ENCODE peak calls at places on chromosomes 3 and 15, in eight cellular contexts. O, E, U, Q, C, Z, W and X are unnamed samples.

GRCh38 chr3:85208650-85209049 is 249.9 kb downstream of the CADM2 start:
- DNase-seq in Z (no peak), Q (no peak), U (no peak), E (no peak), O (no peak), W (no peak), C (no peak), X (no peak)

GRCh38 chr3:113264249-113264648 is 52.9 kb downstream of the BOC start:
- DNase-seq in O (peak; percentile 59), U (no peak), W (no peak), E (no peak), Z (no peak), C (no peak), Q (no peak), X (no peak)

GRCh38 chr15:101526890-101527289 is 37.4 kb upstream of the PCSK6 start:
- DNase-seq in Z (no peak), U (no peak), C (no peak), O (peak; percentile 37), W (no peak), Q (no peak), E (no peak), X (no peak)

GRCh38 chr3:188884299-188885043 is 287.3 kb upstream of the TPRG1 start:
- DNase-seq in O (no peak), Q (no peak), Z (no peak), C (no peak), E (no peak), W (no peak), U (no peak), X (no peak)

GRCh38 chr3:197371521-197372075 is 73.2 kb upstream of the DLG1 start:
- DNase-seq in U (no peak), Z (no peak), C (no peak), E (no peak), O (no peak), W (no peak), Q (no peak), X (no peak)

GRCh38 chr3:3798641-3799113 is 554 bp upstream of the LRRN1 start:
- DNase-seq in U (no peak), C (no peak), W (no peak), Q (peak; percentile 66), O (peak; percentile 74), Z (no peak), E (no peak), X (no peak)

GRCh38 chr15:51200791-51201190 is 106.1 kb upstream of the TNFAIP8L3 start:
- DNase-seq in Z (no peak), O (no peak), W (no peak), E (no peak), Q (no peak), U (no peak), C (no peak), X (no peak)

GRCh38 chr15:70463453-70463834 is 299.9 kb downstream of the UACA start:
- DNase-seq in E (no peak), U (no peak), C (no peak), Q (no peak), O (no peak), W (no peak), Z (peak; percentile 66), X (no peak)

GRCh38 chr15:61701455-61701854 is 358.8 kb downstream of the VPS13C start:
- DNase-seq in U (no peak), Q (no peak), E (no peak), O (no peak), Z (no peak), C (no peak), W (no peak), X (no peak)

GRCh38 chr15:48645558-48646330 is at the start of gene FBN1:
- DNase-seq in Q (peak; percentile 92), E (peak; percentile 90), Z (no peak), C (peak; percentile 33), U (peak; percentile 15), W (no peak), O (peak; percentile 77), X (peak; percentile 40)

GRCh38 chr3:132710311-132710710 is 11.9 kb downstream of the NPHP3 start:
- DNase-seq in U (no peak), Q (no peak), O (no peak), C (no peak), Z (no peak), E (no peak), W (no peak), X (no peak)

GRCh38 chr3:27659279-27660021 is 62.7 kb downstream of the EOMES start:
- DNase-seq in O (peak; percentile 76), Z (peak; percentile 72), Q (peak; percentile 66), W (peak; percentile 62), C (no peak), U (peak; percentile 48), E (peak; percentile 47), X (peak; percentile 77)

GRCh38 chr3:160027541-160028195 is 39.0 kb downstream of the IL12A start:
- DNase-seq in C (peak; percentile 55), Q (no peak), E (peak; percentile 88), U (no peak), Z (no peak), W (no peak), O (no peak), X (no peak)

GRCh38 chr15:99454941-99455795 is 110.6 kb upstream of the MEF2A start:
- DNase-seq in Z (no peak), O (no peak), E (peak; percentile 98), W (peak; percentile 51), U (peak; percentile 49), Q (no peak), C (no peak), X (no peak)

DNA sequence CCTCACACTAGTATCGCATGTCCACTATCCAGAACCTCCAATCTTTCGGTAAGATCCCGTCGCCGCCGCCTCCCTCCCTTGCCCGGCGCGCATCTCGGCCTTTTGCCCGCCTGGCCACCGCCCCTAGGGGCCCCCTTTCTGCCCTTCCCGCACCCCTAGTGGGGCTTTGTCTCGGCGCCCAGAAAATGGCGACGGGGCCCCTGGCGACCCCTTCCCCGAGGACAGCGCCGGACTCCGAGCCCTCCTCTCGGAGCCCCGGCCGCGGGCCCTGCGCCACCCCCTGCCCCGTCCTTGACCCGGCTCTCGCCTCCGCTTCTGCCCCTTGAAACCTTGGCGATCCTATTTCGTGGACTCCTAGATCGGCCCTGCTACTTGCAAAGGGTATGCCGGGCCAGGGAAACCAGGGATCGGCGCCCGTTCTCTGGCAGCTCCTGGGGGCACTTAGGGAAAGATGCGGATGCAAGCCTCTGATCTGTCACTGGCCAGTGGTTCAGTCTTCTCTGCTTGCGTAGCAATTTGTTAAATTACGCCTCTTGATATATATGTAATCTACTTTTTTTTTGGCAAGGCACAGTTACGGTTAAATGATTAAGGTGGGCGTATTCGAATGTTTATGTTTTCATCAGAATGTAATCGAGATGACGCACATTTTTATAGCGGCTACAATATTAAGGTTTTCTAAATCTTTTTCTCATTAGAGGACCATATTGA is 573 bp downstream of the EIF1B start:
- DNase-seq in W (no peak), O (peak; percentile 76), C (no peak), Q (peak; percentile 80), U (peak; percentile 35), E (peak; percentile 41), Z (peak; percentile 67), X (peak; percentile 5)
- TF ChIP-seq RAD21 in W (no peak), O (no peak), C (no peak), Q (no peak), U (no peak), E (no peak), Z (no peak), X (no peak)

GRCh38 chr15:85104584-85104983 is 122.9 kb downstream of the PDE8A start:
- DNase-seq in Z (no peak), E (no peak), C (no peak), Q (no peak), O (no peak), W (no peak), U (no peak), X (no peak)

GRCh38 chr15:85099195-85099803 is 117.6 kb downstream of the PDE8A start:
- DNase-seq in O (no peak), E (no peak), C (no peak), U (no peak), Q (no peak), W (no peak), Z (no peak), X (no peak)

GRCh38 chr15:85097706-85098105 is 116.0 kb downstream of the PDE8A start:
- DNase-seq in O (no peak), E (peak; percentile 30), W (no peak), Z (no peak), Q (no peak), U (no peak), C (no peak), X (no peak)

GRCh38 chr15:85097250-85097649 is 115.6 kb downstream of the PDE8A start:
- DNase-seq in Z (no peak), O (no peak), U (no peak), Q (no peak), E (no peak), C (no peak), W (no peak), X (no peak)

DNA sequence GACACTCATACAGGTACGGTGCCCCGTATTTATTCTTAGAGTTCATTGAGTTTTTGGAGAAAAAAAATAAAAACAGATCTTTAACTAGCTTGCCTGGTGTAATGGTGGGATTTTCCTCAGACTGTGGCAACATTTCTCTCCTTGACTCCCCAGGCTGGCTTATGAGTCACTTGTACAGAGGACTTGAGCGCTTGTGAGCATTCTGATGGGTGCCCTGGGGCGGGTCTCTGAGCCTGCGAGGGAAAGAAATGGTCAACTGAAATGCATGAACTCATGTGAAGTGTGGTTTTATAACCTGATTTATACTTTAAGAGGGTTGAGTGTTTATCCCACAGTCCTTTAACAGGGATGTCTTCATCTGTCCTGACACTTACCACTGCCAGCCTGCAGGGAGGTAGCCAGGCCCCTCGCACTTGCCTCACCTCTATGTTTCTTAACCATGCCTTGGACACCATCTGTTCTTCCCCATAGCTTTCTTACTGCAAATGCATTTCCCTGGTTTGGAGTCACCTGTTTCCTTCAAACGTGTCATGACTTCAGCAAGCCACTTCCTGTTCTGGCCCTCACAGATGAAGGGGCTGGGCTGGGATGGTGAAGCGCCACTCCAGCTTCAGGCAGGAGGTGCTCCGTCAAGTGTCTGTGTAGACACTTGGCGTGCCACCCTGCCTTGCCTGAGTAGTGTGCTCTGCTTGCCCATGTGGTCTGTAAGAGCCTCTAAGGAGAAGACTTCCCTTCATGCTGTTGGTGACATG is 118.7 kb downstream of the PDE8A start:
- DNase-seq in O (no peak), W (no peak), Q (no peak), U (no peak), C (no peak), Z (no peak), E (peak; percentile 8), X (no peak)
- TF ChIP-seq RAD21 in O (no peak), W (no peak), Q (no peak), U (no peak), C (no peak), Z (no peak), E (no peak), X (no peak)

DNA sequence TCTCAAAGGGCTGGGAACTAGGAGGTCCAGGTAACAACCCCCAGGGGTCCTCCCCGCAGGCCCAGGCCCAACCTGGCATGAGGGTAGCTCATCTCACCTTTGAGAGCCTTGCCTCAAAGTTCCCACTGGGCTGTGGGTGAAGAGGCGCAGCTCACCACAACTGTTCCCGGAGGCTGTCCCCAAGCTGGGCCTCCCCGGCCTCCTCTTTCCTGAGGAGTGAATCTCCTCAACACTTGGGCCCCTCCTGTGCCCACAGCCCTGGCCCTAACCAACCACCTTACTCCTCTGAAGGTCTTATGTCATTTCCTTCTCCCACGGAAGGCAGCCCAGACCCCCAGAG is 27.5 kb upstream of the CORO2B start:
- DNase-seq in C (no peak), Z (no peak), Q (no peak), U (no peak), E (no peak), W (no peak), O (no peak), X (no peak)
- TF ChIP-seq RAD21 in C (no peak), Z (no peak), Q (no peak), U (no peak), E (no peak), W (no peak), O (no peak), X (no peak)

GRCh38 chr15:66780172-66780972 is 78.3 kb downstream of the SMAD6 start:
- DNase-seq in Q (no peak), W (no peak), E (peak; percentile 93), C (no peak), U (no peak), Z (no peak), O (no peak), X (peak; percentile 61)
- TF ChIP-seq RAD21 in Q (no peak), W (no peak), E (peak; percentile 32), C (no peak), U (no peak), Z (no peak), O (no peak), X (no peak)